ENCODE peak calls at places on chromosomes 2 and 18, in eight cellular contexts. U is A549, D is IMR-90, M is right lobe of liver, F is hepatocyte, J is astrocyte, G is spleen, V is cardiac fibroblast. T is an unnamed sample.

GRCh38 chr2:63729831-63730230 is 111.9 kb upstream of the UGP2 start:
- DNase-seq in U (no peak), D (no peak), M (no peak), F (no peak), J (no peak), G (no peak), V (no peak), T (no peak)

GRCh38 chr2:42922790-42923631 is 130.6 kb upstream of the HAAO start:
- DNase-seq in U (no peak), D (peak), M (no peak), F (peak), J (peak), G (no peak), V (peak), T (peak)

GRCh38 chr2:235550946-235551345 is 57.1 kb downstream of the AGAP1 start:
- DNase-seq in U (no peak), D (no peak), M (no peak), F (no peak), J (no peak), G (peak), V (no peak), T (no peak)

GRCh38 chr2:159454185-159454584 is 162.2 kb downstream of the BAZ2B start:
- DNase-seq in U (no peak), D (peak), M (no peak), F (peak), J (peak), G (no peak), V (no peak), T (peak)

GRCh38 chr18:49645836-49646235 is 84.0 kb downstream of the LIPG start:
- DNase-seq in U (no peak), D (peak), M (no peak), F (no peak), J (peak), G (peak), V (peak), T (no peak)

GRCh38 chr2:73172963-73173362 is 29.4 kb upstream of the NOTO start:
- DNase-seq in U (no peak), D (peak), M (no peak), F (peak), J (peak), G (no peak), V (no peak), T (peak)

GRCh38 chr18:41501848-41502247 is 453.2 kb upstream of the PIK3C3 start:
- DNase-seq in U (no peak), D (no peak), M (no peak), F (no peak), J (no peak), G (no peak), V (no peak), T (no peak)

GRCh38 chr2:224952942-224953657 is 89.2 kb downstream of the DOCK10 start:
- DNase-seq in U (no peak), D (no peak), M (no peak), F (no peak), J (no peak), G (peak), V (no peak), T (no peak)

GRCh38 chr2:97741686-97742085 is 28.3 kb downstream of the ZAP70 start:
- DNase-seq in U (no peak), D (no peak), M (no peak), F (no peak), J (no peak), G (no peak), V (no peak), T (no peak)

GRCh38 chr2:45993476-45993991 is 303.7 kb upstream of the EPAS1 start:
- DNase-seq in U (peak), D (peak), M (peak), F (peak), J (peak), G (no peak), V (peak), T (peak)

GRCh38 chr18:2954869-2955645 is 57.9 kb downstream of the LPIN2 start:
- DNase-seq in U (no peak), D (no peak), M (no peak), F (no peak), J (no peak), G (no peak), V (no peak), T (no peak)

GRCh38 chr2:54090521-54091117 is 24.8 kb upstream of the ACYP2 start:
- DNase-seq in U (no peak), D (no peak), M (no peak), F (no peak), J (no peak), G (no peak), V (no peak), T (no peak)

GRCh38 chr2:54097124-54097523 is 18.3 kb upstream of the ACYP2 start:
- DNase-seq in U (no peak), D (no peak), M (no peak), F (no peak), J (no peak), G (no peak), V (no peak), T (no peak)

GRCh38 chr2:54088191-54088634 is 27.2 kb upstream of the ACYP2 start:
- DNase-seq in U (no peak), D (peak), M (no peak), F (peak), J (peak), G (no peak), V (peak), T (peak)

GRCh38 chr2:54088719-54089118 is 26.7 kb upstream of the ACYP2 start:
- DNase-seq in U (no peak), D (no peak), M (no peak), F (no peak), J (peak), G (no peak), V (no peak), T (no peak)

DNA sequence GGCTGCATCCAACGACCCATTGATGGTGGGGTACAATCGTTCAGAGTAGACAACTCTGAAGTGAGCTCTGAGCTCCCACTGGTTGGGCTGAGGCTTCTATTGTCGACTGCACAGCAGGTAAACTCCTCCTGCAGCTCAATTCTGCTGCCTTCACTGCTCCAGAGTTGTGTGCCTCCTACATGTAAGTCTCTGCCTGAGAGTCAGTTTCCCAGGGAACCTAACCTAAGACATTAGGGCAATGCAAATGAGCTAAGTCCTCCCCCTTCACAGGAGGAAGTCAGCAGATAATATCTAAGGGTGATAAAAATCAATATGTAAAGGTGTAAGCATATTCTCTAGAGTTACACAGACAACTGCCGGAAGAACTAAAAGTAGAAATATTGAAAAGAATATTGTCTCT is 22.5 kb upstream of the ACYP2 start:
- DNase-seq in U (no peak), D (no peak), M (no peak), F (no peak), J (no peak), G (no peak), V (no peak), T (no peak)
- H3K4me3 ChIP-seq in U (no peak), D (no peak), M (no peak), F (no peak), J (no peak), G (no peak), V (no peak), T (no peak)

DNA sequence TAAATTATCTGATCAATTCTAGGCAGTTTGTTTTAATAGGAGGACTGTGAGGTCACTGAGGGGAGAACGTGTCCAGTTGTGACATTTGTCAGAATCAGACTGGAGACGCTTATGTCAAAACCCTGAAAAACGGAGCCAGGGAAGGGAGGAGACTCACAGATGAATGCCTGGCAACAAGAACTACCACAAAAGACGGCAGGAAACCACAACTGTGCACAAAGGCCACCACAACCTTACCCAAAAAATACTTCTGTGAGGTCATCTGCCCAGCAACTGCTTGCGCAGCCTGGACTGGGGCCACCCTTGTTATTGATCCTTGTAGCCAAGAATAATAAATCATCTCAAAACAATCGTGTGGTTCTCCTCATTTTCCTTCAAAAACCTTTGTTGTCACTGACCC is 173.0 kb upstream of the ALKAL2 start:
- DNase-seq in U (no peak), D (no peak), M (no peak), F (no peak), J (peak), G (no peak), V (no peak), T (peak)
- TF ChIP-seq CTCF in U (no peak), D (no peak), M (no peak), F (no peak), J (no peak), G (no peak), V (no peak), T (no peak)

GRCh38 chr2:218009191-218010114 is 6.7 kb upstream of the TNS1 start:
- DNase-seq in U (peak), D (no peak), M (no peak), F (no peak), J (no peak), G (no peak), V (no peak), T (no peak)
- H3K4me3 ChIP-seq in U (peak), D (peak), M (peak), F (peak), J (peak), G (peak), V (peak), T (peak)

GRCh38 chr2:176830362-176830761 is 382.2 kb upstream of the HNRNPA3 start:
- DNase-seq in U (no peak), D (no peak), M (no peak), F (no peak), J (no peak), G (no peak), V (no peak), T (no peak)
- TF ChIP-seq CTCF in U (no peak), D (no peak), M (no peak), F (no peak), J (no peak), G (no peak), V (no peak), T (no peak)

DNA sequence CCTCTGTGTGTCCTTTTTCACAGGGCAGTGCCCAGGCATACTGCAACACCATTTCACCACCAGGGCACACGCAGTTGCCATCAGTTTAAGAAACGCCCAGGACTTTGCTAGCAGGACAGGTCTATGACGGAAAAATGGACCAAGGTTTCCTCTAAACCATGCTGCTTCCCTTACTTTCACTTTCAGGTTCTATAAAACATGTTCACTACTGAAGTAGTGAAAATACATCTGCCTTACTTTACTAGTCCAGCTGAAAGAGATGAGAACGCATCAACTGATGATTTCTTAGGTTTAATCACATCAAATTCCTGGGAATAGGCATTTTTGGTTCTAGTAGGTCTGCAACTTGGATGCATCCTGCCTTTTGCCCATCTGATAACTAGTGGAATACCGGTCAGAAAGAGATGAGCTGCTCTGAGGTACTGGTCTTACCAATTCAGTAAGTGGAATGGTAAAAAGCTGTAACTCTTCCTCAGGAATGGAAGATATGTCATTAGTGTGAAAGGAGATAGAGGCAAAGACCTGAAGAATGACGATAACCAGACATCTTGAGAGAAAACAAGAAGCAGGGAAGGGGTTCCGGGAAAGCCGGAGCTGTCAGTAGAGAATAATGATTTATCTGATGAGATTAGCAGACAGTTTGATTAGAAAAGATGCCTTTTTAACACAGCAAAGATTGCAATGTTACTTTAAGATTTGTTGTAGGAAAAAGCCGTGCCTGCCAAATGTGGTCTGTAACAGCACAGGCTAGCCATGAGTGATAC is 110.3 kb downstream of the TCF4 start:
- DNase-seq in U (no peak), D (peak), M (peak), F (peak), J (peak), G (no peak), V (peak), T (peak)
- H3K4me3 ChIP-seq in U (no peak), D (peak), M (peak), F (peak), J (peak), G (peak), V (peak), T (peak)

GRCh38 chr2:174546519-174547506 is 50.8 kb downstream of the WIPF1 start:
- DNase-seq in U (no peak), D (peak), M (no peak), F (peak), J (no peak), G (no peak), V (peak), T (peak)
- TF ChIP-seq CTCF in U (peak), D (peak), M (peak), F (peak), J (peak), G (no peak), V (peak), T (peak)

DNA sequence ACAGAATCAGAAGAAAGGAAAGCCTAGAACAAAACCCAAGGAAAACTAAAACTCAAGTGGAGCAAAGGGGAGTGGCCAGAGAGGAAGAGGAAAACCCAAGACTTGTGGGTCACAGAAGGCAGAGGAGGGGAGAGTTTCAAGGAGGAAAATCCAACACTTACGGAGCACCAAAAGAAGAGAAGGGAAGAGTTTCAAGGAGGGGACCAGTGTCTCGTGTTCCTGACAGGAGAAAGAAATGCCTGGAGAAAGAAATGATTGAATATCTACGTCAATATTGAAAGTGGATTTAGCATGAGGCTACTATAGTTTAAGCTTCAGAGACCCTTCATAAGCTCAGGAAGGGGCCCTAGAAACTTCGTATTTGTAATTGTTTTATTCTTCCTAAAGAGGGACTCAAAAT is 1.4 kb upstream of the MFSD6 start:
- DNase-seq in U (no peak), D (no peak), M (no peak), F (no peak), J (no peak), G (no peak), V (no peak), T (no peak)
- H3K4me3 ChIP-seq in U (no peak), D (no peak), M (no peak), F (no peak), J (no peak), G (no peak), V (no peak), T (no peak)

GRCh38 chr2:216108967-216109921 is at the start of gene XRCC5:
- DNase-seq in U (peak), D (peak), M (peak), F (peak), J (peak), G (peak), V (peak), T (peak)
- TF ChIP-seq CTCF in U (no peak), D (no peak), M (no peak), F (no peak), J (no peak), G (no peak), V (no peak), T (no peak)

T was measured in choroid plexus epithelial cell.